ENCODE peak calls at places on chromosome 20, in ten cellular contexts. One of them, this sample, is unnamed.

GRCh38 chr20:34262488-34263288 is 21.5 kb downstream of the ASIP start:
- DNase-seq in dorsolateral prefrontal cortex: no peak
- DNase-seq in fibroblast of pulmonary artery: peak; percentile 64
- DNase-seq in naive thymus-derived CD8-positive, alpha-beta T cell: no peak
- DNase-seq in NCI-H1694 treated with DMSO at 0.1 percent for 48 hours: no peak
- DNase-seq in RPMI7951: peak; percentile 53
- DNase-seq in nephron progenitor cell: no peak
- DNase-seq in GM10248: no peak
- DNase-seq in WTC11: no peak
- DNase-seq in endothelial cell: no peak
- DNase-seq in this sample: no peak

GRCh38 chr20:32521780-32522524 is 63.2 kb downstream of the NOL4L start:
- DNase-seq in dorsolateral prefrontal cortex: peak; percentile 84
- DNase-seq in fibroblast of pulmonary artery: peak; percentile 67
- DNase-seq in naive thymus-derived CD8-positive, alpha-beta T cell: peak; percentile 58
- DNase-seq in NCI-H1694 treated with DMSO at 0.1 percent for 48 hours: peak; percentile 52
- DNase-seq in RPMI7951: peak; percentile 51
- DNase-seq in nephron progenitor cell: peak; percentile 89
- DNase-seq in GM10248: peak; percentile 79
- DNase-seq in WTC11: peak; percentile 92
- DNase-seq in endothelial cell: peak; percentile 87
- DNase-seq in this sample: peak; percentile 98

GRCh38 chr20:9583151-9583550 is 68.8 kb downstream of the LAMP5 start:
- DNase-seq in dorsolateral prefrontal cortex: no peak
- DNase-seq in fibroblast of pulmonary artery: no peak
- DNase-seq in naive thymus-derived CD8-positive, alpha-beta T cell: no peak
- DNase-seq in NCI-H1694 treated with DMSO at 0.1 percent for 48 hours: no peak
- DNase-seq in RPMI7951: no peak
- DNase-seq in nephron progenitor cell: no peak
- DNase-seq in GM10248: no peak
- DNase-seq in WTC11: no peak
- DNase-seq in endothelial cell: no peak
- DNase-seq in this sample: no peak

GRCh38 chr20:15278041-15278440 is 940.6 kb upstream of the FLRT3 start:
- DNase-seq in dorsolateral prefrontal cortex: no peak
- DNase-seq in fibroblast of pulmonary artery: no peak
- DNase-seq in naive thymus-derived CD8-positive, alpha-beta T cell: no peak
- DNase-seq in NCI-H1694 treated with DMSO at 0.1 percent for 48 hours: no peak
- DNase-seq in RPMI7951: no peak
- DNase-seq in nephron progenitor cell: no peak
- DNase-seq in GM10248: no peak
- DNase-seq in WTC11: no peak
- DNase-seq in endothelial cell: no peak
- DNase-seq in this sample: no peak

GRCh38 chr20:37539956-37540455 is 12.3 kb upstream of the BLCAP start:
- DNase-seq in dorsolateral prefrontal cortex: no peak
- DNase-seq in fibroblast of pulmonary artery: no peak
- DNase-seq in naive thymus-derived CD8-positive, alpha-beta T cell: no peak
- DNase-seq in NCI-H1694 treated with DMSO at 0.1 percent for 48 hours: no peak
- DNase-seq in RPMI7951: no peak
- DNase-seq in nephron progenitor cell: no peak
- DNase-seq in GM10248: no peak
- DNase-seq in WTC11: no peak
- DNase-seq in endothelial cell: no peak
- DNase-seq in this sample: no peak

GRCh38 chr20:2006452-2007381 is 12.9 kb upstream of the PDYN start:
- DNase-seq in dorsolateral prefrontal cortex: no peak
- DNase-seq in fibroblast of pulmonary artery: peak; percentile 54
- DNase-seq in naive thymus-derived CD8-positive, alpha-beta T cell: no peak
- DNase-seq in NCI-H1694 treated with DMSO at 0.1 percent for 48 hours: peak; percentile 27
- DNase-seq in RPMI7951: peak; percentile 56
- DNase-seq in nephron progenitor cell: peak; percentile 51
- DNase-seq in GM10248: peak; percentile 59
- DNase-seq in WTC11: peak; percentile 61
- DNase-seq in endothelial cell: peak; percentile 32
- DNase-seq in this sample: peak; percentile 85

GRCh38 chr20:62980970-62981369 is 25.8 kb downstream of the BHLHE23 start:
- DNase-seq in dorsolateral prefrontal cortex: peak; percentile 51
- DNase-seq in fibroblast of pulmonary artery: no peak
- DNase-seq in naive thymus-derived CD8-positive, alpha-beta T cell: peak; percentile 23
- DNase-seq in NCI-H1694 treated with DMSO at 0.1 percent for 48 hours: no peak
- DNase-seq in RPMI7951: no peak
- DNase-seq in nephron progenitor cell: peak; percentile 55
- DNase-seq in GM10248: no peak
- DNase-seq in WTC11: no peak
- DNase-seq in endothelial cell: no peak
- DNase-seq in this sample: peak; percentile 56

GRCh38 chr20:53833333-53834043 is 236.9 kb downstream of the BCAS1 start:
- DNase-seq in dorsolateral prefrontal cortex: no peak
- DNase-seq in fibroblast of pulmonary artery: no peak
- DNase-seq in naive thymus-derived CD8-positive, alpha-beta T cell: no peak
- DNase-seq in NCI-H1694 treated with DMSO at 0.1 percent for 48 hours: no peak
- DNase-seq in RPMI7951: no peak
- DNase-seq in nephron progenitor cell: no peak
- DNase-seq in GM10248: no peak
- DNase-seq in WTC11: no peak
- DNase-seq in endothelial cell: no peak
- DNase-seq in this sample: no peak

GRCh38 chr20:24814556-24815195 is 134.4 kb upstream of the CST7 start:
- DNase-seq in dorsolateral prefrontal cortex: no peak
- DNase-seq in fibroblast of pulmonary artery: no peak
- DNase-seq in naive thymus-derived CD8-positive, alpha-beta T cell: no peak
- DNase-seq in NCI-H1694 treated with DMSO at 0.1 percent for 48 hours: no peak
- DNase-seq in RPMI7951: no peak
- DNase-seq in nephron progenitor cell: no peak
- DNase-seq in GM10248: no peak
- DNase-seq in WTC11: no peak
- DNase-seq in endothelial cell: no peak
- DNase-seq in this sample: no peak

GRCh38 chr20:609371-609964 is 641 bp downstream of the TCF15 start:
- DNase-seq in dorsolateral prefrontal cortex: no peak
- DNase-seq in fibroblast of pulmonary artery: no peak
- DNase-seq in naive thymus-derived CD8-positive, alpha-beta T cell: no peak
- DNase-seq in NCI-H1694 treated with DMSO at 0.1 percent for 48 hours: no peak
- DNase-seq in RPMI7951: no peak
- DNase-seq in nephron progenitor cell: no peak
- DNase-seq in GM10248: no peak
- DNase-seq in WTC11: peak; percentile 27
- DNase-seq in endothelial cell: no peak
- DNase-seq in this sample: peak; percentile 46

GRCh38 chr20:38935967-38936407 is 9.8 kb downstream of the FAM83D start:
- DNase-seq in dorsolateral prefrontal cortex: no peak
- DNase-seq in fibroblast of pulmonary artery: peak; percentile 14
- DNase-seq in naive thymus-derived CD8-positive, alpha-beta T cell: no peak
- DNase-seq in NCI-H1694 treated with DMSO at 0.1 percent for 48 hours: no peak
- DNase-seq in RPMI7951: peak; percentile 15
- DNase-seq in nephron progenitor cell: no peak
- DNase-seq in GM10248: no peak
- DNase-seq in WTC11: no peak
- DNase-seq in endothelial cell: no peak
- DNase-seq in this sample: no peak

GRCh38 chr20:41054463-41055230 is 26.0 kb downstream of the TOP1 start:
- DNase-seq in dorsolateral prefrontal cortex: no peak
- DNase-seq in fibroblast of pulmonary artery: no peak
- DNase-seq in naive thymus-derived CD8-positive, alpha-beta T cell: no peak
- DNase-seq in NCI-H1694 treated with DMSO at 0.1 percent for 48 hours: no peak
- DNase-seq in RPMI7951: no peak
- DNase-seq in nephron progenitor cell: no peak
- DNase-seq in GM10248: no peak
- DNase-seq in WTC11: no peak
- DNase-seq in endothelial cell: no peak
- DNase-seq in this sample: no peak

GRCh38 chr20:40651121-40651520 is 37.9 kb downstream of the MAFB start:
- DNase-seq in dorsolateral prefrontal cortex: no peak
- DNase-seq in fibroblast of pulmonary artery: peak; percentile 69
- DNase-seq in naive thymus-derived CD8-positive, alpha-beta T cell: no peak
- DNase-seq in NCI-H1694 treated with DMSO at 0.1 percent for 48 hours: no peak
- DNase-seq in RPMI7951: peak; percentile 62
- DNase-seq in nephron progenitor cell: no peak
- DNase-seq in GM10248: no peak
- DNase-seq in WTC11: no peak
- DNase-seq in endothelial cell: no peak
- DNase-seq in this sample: no peak

GRCh38 chr20:17845701-17846475 is 122.7 kb downstream of the SNX5 start:
- DNase-seq in dorsolateral prefrontal cortex: no peak
- DNase-seq in fibroblast of pulmonary artery: no peak
- DNase-seq in naive thymus-derived CD8-positive, alpha-beta T cell: no peak
- DNase-seq in NCI-H1694 treated with DMSO at 0.1 percent for 48 hours: no peak
- DNase-seq in RPMI7951: peak; percentile 43
- DNase-seq in nephron progenitor cell: no peak
- DNase-seq in GM10248: no peak
- DNase-seq in WTC11: no peak
- DNase-seq in endothelial cell: no peak
- DNase-seq in this sample: no peak

GRCh38 chr20:35791823-35792222 is 20.0 kb downstream of the PHF20 start:
- DNase-seq in dorsolateral prefrontal cortex: no peak
- DNase-seq in fibroblast of pulmonary artery: peak; percentile 37
- DNase-seq in naive thymus-derived CD8-positive, alpha-beta T cell: no peak
- DNase-seq in NCI-H1694 treated with DMSO at 0.1 percent for 48 hours: no peak
- DNase-seq in RPMI7951: no peak
- DNase-seq in nephron progenitor cell: no peak
- DNase-seq in GM10248: no peak
- DNase-seq in WTC11: no peak
- DNase-seq in endothelial cell: no peak
- DNase-seq in this sample: no peak

GRCh38 chr20:8130840-8131526 is 1.1 kb upstream of the PLCB1 start:
- DNase-seq in dorsolateral prefrontal cortex: no peak
- DNase-seq in fibroblast of pulmonary artery: no peak
- DNase-seq in naive thymus-derived CD8-positive, alpha-beta T cell: no peak
- DNase-seq in NCI-H1694 treated with DMSO at 0.1 percent for 48 hours: no peak
- DNase-seq in RPMI7951: no peak
- DNase-seq in nephron progenitor cell: no peak
- DNase-seq in GM10248: no peak
- DNase-seq in WTC11: no peak
- DNase-seq in endothelial cell: no peak
- DNase-seq in this sample: no peak

GRCh38 chr20:20820104-20820503 is 107.7 kb upstream of the RALGAPA2 start:
- DNase-seq in dorsolateral prefrontal cortex: no peak
- DNase-seq in fibroblast of pulmonary artery: no peak
- DNase-seq in naive thymus-derived CD8-positive, alpha-beta T cell: no peak
- DNase-seq in NCI-H1694 treated with DMSO at 0.1 percent for 48 hours: peak; percentile 7
- DNase-seq in RPMI7951: peak; percentile 53
- DNase-seq in nephron progenitor cell: peak; percentile 34
- DNase-seq in GM10248: no peak
- DNase-seq in WTC11: peak; percentile 67
- DNase-seq in endothelial cell: peak; percentile 52
- DNase-seq in this sample: peak; percentile 84

GRCh38 chr20:17995967-17996819 is 27.4 kb downstream of the MGME1 start:
- DNase-seq in dorsolateral prefrontal cortex: no peak
- DNase-seq in fibroblast of pulmonary artery: peak; percentile 80
- DNase-seq in naive thymus-derived CD8-positive, alpha-beta T cell: peak; percentile 28
- DNase-seq in NCI-H1694 treated with DMSO at 0.1 percent for 48 hours: peak; percentile 72
- DNase-seq in RPMI7951: peak; percentile 70
- DNase-seq in nephron progenitor cell: no peak
- DNase-seq in GM10248: peak; percentile 58
- DNase-seq in WTC11: no peak
- DNase-seq in endothelial cell: peak; percentile 45
- DNase-seq in this sample: peak; percentile 74

GRCh38 chr20:34299925-34300806 is 3.0 kb downstream of the AHCY start:
- DNase-seq in dorsolateral prefrontal cortex: no peak
- DNase-seq in fibroblast of pulmonary artery: no peak
- DNase-seq in naive thymus-derived CD8-positive, alpha-beta T cell: no peak
- DNase-seq in NCI-H1694 treated with DMSO at 0.1 percent for 48 hours: no peak
- DNase-seq in RPMI7951: no peak
- DNase-seq in nephron progenitor cell: no peak
- DNase-seq in GM10248: no peak
- DNase-seq in WTC11: no peak
- DNase-seq in endothelial cell: no peak
- DNase-seq in this sample: no peak

GRCh38 chr20:46040902-46041535 is 12.0 kb downstream of the SLC12A5 start:
- DNase-seq in dorsolateral prefrontal cortex: no peak
- DNase-seq in fibroblast of pulmonary artery: peak; percentile 53
- DNase-seq in naive thymus-derived CD8-positive, alpha-beta T cell: peak; percentile 28
- DNase-seq in NCI-H1694 treated with DMSO at 0.1 percent for 48 hours: no peak
- DNase-seq in RPMI7951: peak; percentile 62
- DNase-seq in nephron progenitor cell: peak; percentile 98
- DNase-seq in GM10248: peak; percentile 57
- DNase-seq in WTC11: peak; percentile 87
- DNase-seq in endothelial cell: peak; percentile 82
- DNase-seq in this sample: peak; percentile 88

GRCh38 chr20:13671500-13672288 is 33.0 kb upstream of the TASP1 start:
- DNase-seq in dorsolateral prefrontal cortex: no peak
- DNase-seq in fibroblast of pulmonary artery: peak; percentile 69
- DNase-seq in naive thymus-derived CD8-positive, alpha-beta T cell: no peak
- DNase-seq in NCI-H1694 treated with DMSO at 0.1 percent for 48 hours: no peak
- DNase-seq in RPMI7951: peak; percentile 14
- DNase-seq in nephron progenitor cell: no peak
- DNase-seq in GM10248: no peak
- DNase-seq in WTC11: no peak
- DNase-seq in endothelial cell: no peak
- DNase-seq in this sample: no peak

GRCh38 chr20:1860446-1860845 is 34.8 kb upstream of the SIRPA start:
- DNase-seq in dorsolateral prefrontal cortex: no peak
- DNase-seq in fibroblast of pulmonary artery: peak; percentile 78
- DNase-seq in naive thymus-derived CD8-positive, alpha-beta T cell: no peak
- DNase-seq in NCI-H1694 treated with DMSO at 0.1 percent for 48 hours: no peak
- DNase-seq in RPMI7951: peak; percentile 81
- DNase-seq in nephron progenitor cell: no peak
- DNase-seq in GM10248: no peak
- DNase-seq in WTC11: no peak
- DNase-seq in endothelial cell: no peak
- DNase-seq in this sample: no peak

GRCh38 chr20:33724439-33725094 is 4.5 kb upstream of the PXMP4 start:
- DNase-seq in dorsolateral prefrontal cortex: no peak
- DNase-seq in fibroblast of pulmonary artery: peak; percentile 39
- DNase-seq in naive thymus-derived CD8-positive, alpha-beta T cell: no peak
- DNase-seq in NCI-H1694 treated with DMSO at 0.1 percent for 48 hours: no peak
- DNase-seq in RPMI7951: no peak
- DNase-seq in nephron progenitor cell: no peak
- DNase-seq in GM10248: no peak
- DNase-seq in WTC11: no peak
- DNase-seq in endothelial cell: no peak
- DNase-seq in this sample: no peak

GRCh38 chr20:40978761-40979160 is 49.9 kb upstream of the TOP1 start:
- DNase-seq in dorsolateral prefrontal cortex: no peak
- DNase-seq in fibroblast of pulmonary artery: no peak
- DNase-seq in naive thymus-derived CD8-positive, alpha-beta T cell: no peak
- DNase-seq in NCI-H1694 treated with DMSO at 0.1 percent for 48 hours: no peak
- DNase-seq in RPMI7951: no peak
- DNase-seq in nephron progenitor cell: no peak
- DNase-seq in GM10248: no peak
- DNase-seq in WTC11: no peak
- DNase-seq in endothelial cell: no peak
- DNase-seq in this sample: no peak

GRCh38 chr20:50464026-50464724 is 46.0 kb upstream of the PTPN1 start:
- DNase-seq in dorsolateral prefrontal cortex: peak; percentile 65
- DNase-seq in fibroblast of pulmonary artery: peak; percentile 67
- DNase-seq in naive thymus-derived CD8-positive, alpha-beta T cell: peak; percentile 48
- DNase-seq in NCI-H1694 treated with DMSO at 0.1 percent for 48 hours: peak; percentile 20
- DNase-seq in RPMI7951: peak; percentile 71
- DNase-seq in nephron progenitor cell: peak; percentile 65
- DNase-seq in GM10248: peak; percentile 67
- DNase-seq in WTC11: peak; percentile 72
- DNase-seq in endothelial cell: peak; percentile 62
- DNase-seq in this sample: peak; percentile 77

GRCh38 chr20:23166563-23166962 is 80.4 kb upstream of the CD93 start:
- DNase-seq in dorsolateral prefrontal cortex: no peak
- DNase-seq in fibroblast of pulmonary artery: no peak
- DNase-seq in naive thymus-derived CD8-positive, alpha-beta T cell: no peak
- DNase-seq in NCI-H1694 treated with DMSO at 0.1 percent for 48 hours: no peak
- DNase-seq in RPMI7951: no peak
- DNase-seq in nephron progenitor cell: no peak
- DNase-seq in GM10248: no peak
- DNase-seq in WTC11: no peak
- DNase-seq in endothelial cell: no peak
- DNase-seq in this sample: no peak

GRCh38 chr20:56442381-56443365 is 25.8 kb upstream of the RTF2 start:
- DNase-seq in dorsolateral prefrontal cortex: no peak
- DNase-seq in fibroblast of pulmonary artery: peak; percentile 50
- DNase-seq in naive thymus-derived CD8-positive, alpha-beta T cell: no peak
- DNase-seq in NCI-H1694 treated with DMSO at 0.1 percent for 48 hours: no peak
- DNase-seq in RPMI7951: peak; percentile 47
- DNase-seq in nephron progenitor cell: no peak
- DNase-seq in GM10248: no peak
- DNase-seq in WTC11: no peak
- DNase-seq in endothelial cell: no peak
- DNase-seq in this sample: no peak

GRCh38 chr20:53738945-53739798 is 145.5 kb upstream of the ZNF217 start:
- DNase-seq in dorsolateral prefrontal cortex: no peak
- DNase-seq in fibroblast of pulmonary artery: peak; percentile 14
- DNase-seq in naive thymus-derived CD8-positive, alpha-beta T cell: no peak
- DNase-seq in NCI-H1694 treated with DMSO at 0.1 percent for 48 hours: peak; percentile 43
- DNase-seq in RPMI7951: peak; percentile 40
- DNase-seq in nephron progenitor cell: no peak
- DNase-seq in GM10248: peak; percentile 35
- DNase-seq in WTC11: no peak
- DNase-seq in endothelial cell: no peak
- DNase-seq in this sample: no peak

This sample was measured in GM23338.